ENCODE peak calls at places on chromosomes 1 and 21, in five cellular contexts. W, I, D, P and L are unnamed samples.

GRCh38 chr1:36387141-36387949 is 1.6 kb upstream of the STK40 start:
- DNase-seq in W (no peak), I (no peak), D (no peak), P (peak), L (peak)

GRCh38 chr1:202274611-202275010 is 67.1 kb downstream of the UBE2T start:
- DNase-seq in W (no peak), I (peak), D (peak), P (peak), L (peak)

GRCh38 chr1:83998599-83999315 is at the start of gene TTLL7:
- DNase-seq in W (peak), I (peak), D (peak), P (peak), L (peak)

GRCh38 chr1:3064296-3064850 is 4.6 kb upstream of the PRDM16 start:
- DNase-seq in W (no peak), I (no peak), D (no peak), P (no peak), L (no peak)

GRCh38 chr21:34345892-34346291 is 17.9 kb upstream of the KCNE2 start:
- DNase-seq in W (no peak), I (no peak), D (no peak), P (peak), L (no peak)

GRCh38 chr1:92476071-92476607 is 10.6 kb downstream of the GFI1 start:
- DNase-seq in W (no peak), I (no peak), D (peak), P (no peak), L (no peak)

GRCh38 chr1:61472876-61473275 is 252.1 kb downstream of the TM2D1 start:
- DNase-seq in W (no peak), I (no peak), D (no peak), P (no peak), L (no peak)

GRCh38 chr1:218735436-218735835 is 390.3 kb downstream of the TGFB2 start:
- DNase-seq in W (no peak), I (no peak), D (no peak), P (peak), L (peak)

GRCh38 chr1:112575154-112575804 is 43.7 kb downstream of the ST7L start:
- DNase-seq in W (no peak), I (no peak), D (no peak), P (peak), L (peak)

GRCh38 chr1:225977937-225978748 is 21.0 kb downstream of the SDE2 start:
- DNase-seq in W (no peak), I (no peak), D (no peak), P (no peak), L (no peak)

GRCh38 chr1:89254658-89255287 is 17.9 kb downstream of the GBP5 start:
- DNase-seq in W (no peak), I (peak), D (no peak), P (no peak), L (no peak)

GRCh38 chr1:66938618-66939017 is 13.8 kb downstream of the MIER1 start:
- DNase-seq in W (no peak), I (no peak), D (no peak), P (peak), L (no peak)

GRCh38 chr1:79430437-79430836 is 423.9 kb upstream of the ADGRL4 start:
- DNase-seq in W (no peak), I (no peak), D (no peak), P (no peak), L (peak)